ENCODE peak calls at places on chromosomes 12 and 14, in four cellular contexts. One of them, this sample, is unnamed.

GRCh38 chr14:37251778-37252177 is 54.0 kb downstream of the MIPOL1 start:
- DNase-seq in A172: no peak
- DNase-seq in A549: no peak
- DNase-seq in progenitor cell of endocrine pancreas: no peak
- DNase-seq in this sample: no peak

GRCh38 chr12:57459750-57460400 is at the start of gene GLI1:
- DNase-seq in A172: no peak
- DNase-seq in A549: peak; percentile 67
- DNase-seq in progenitor cell of endocrine pancreas: no peak
- DNase-seq in this sample: no peak

GRCh38 chr12:21551811-21552469 is 25.8 kb downstream of the SPX start:
- DNase-seq in A172: no peak
- DNase-seq in A549: no peak
- DNase-seq in progenitor cell of endocrine pancreas: no peak
- DNase-seq in this sample: no peak

GRCh38 chr12:52871291-52871961 is 22.6 kb upstream of the KRT78 start:
- DNase-seq in A172: peak; percentile 89
- DNase-seq in A549: peak; percentile 60
- DNase-seq in progenitor cell of endocrine pancreas: no peak
- DNase-seq in this sample: no peak

GRCh38 chr14:54610051-54610977 is 43.4 kb downstream of the SAMD4A start:
- DNase-seq in A172: no peak
- DNase-seq in A549: no peak
- DNase-seq in progenitor cell of endocrine pancreas: no peak
- DNase-seq in this sample: no peak

GRCh38 chr12:32139064-32139421 is 32.4 kb downstream of the BICD1 start:
- DNase-seq in A172: no peak
- DNase-seq in A549: no peak
- DNase-seq in progenitor cell of endocrine pancreas: no peak
- DNase-seq in this sample: peak; percentile 97

GRCh38 chr14:61750708-61751474 is 11.3 kb upstream of the SNAPC1 start:
- DNase-seq in A172: no peak
- DNase-seq in A549: peak; percentile 76
- DNase-seq in progenitor cell of endocrine pancreas: no peak
- DNase-seq in this sample: peak; percentile 68

GRCh38 chr12:94074216-94074969 is 74.0 kb upstream of the PLXNC1 start:
- DNase-seq in A172: no peak
- DNase-seq in A549: no peak
- DNase-seq in progenitor cell of endocrine pancreas: no peak
- DNase-seq in this sample: no peak

GRCh38 chr14:72608391-72609204 is 285.3 kb downstream of the DPF3 start:
- DNase-seq in A172: peak; percentile 97
- DNase-seq in A549: peak; percentile 77
- DNase-seq in progenitor cell of endocrine pancreas: no peak
- DNase-seq in this sample: no peak

GRCh38 chr12:72307229-72307628 is 35.1 kb downstream of the TRHDE start:
- DNase-seq in A172: no peak
- DNase-seq in A549: no peak
- DNase-seq in progenitor cell of endocrine pancreas: no peak
- DNase-seq in this sample: no peak

GRCh38 chr14:103561381-103562134 is 899 bp downstream of the BAG5 start:
- DNase-seq in A172: no peak
- DNase-seq in A549: no peak
- DNase-seq in progenitor cell of endocrine pancreas: no peak
- DNase-seq in this sample: no peak

GRCh38 chr12:49703647-49704137 is 3.5 kb downstream of the FMNL3 start:
- DNase-seq in A172: peak; percentile 64
- DNase-seq in A549: no peak
- DNase-seq in progenitor cell of endocrine pancreas: no peak
- DNase-seq in this sample: no peak

GRCh38 chr14:61628192-61628591 is 67.1 kb upstream of the HIF1A start:
- DNase-seq in A172: peak; percentile 8
- DNase-seq in A549: no peak
- DNase-seq in progenitor cell of endocrine pancreas: no peak
- DNase-seq in this sample: no peak

GRCh38 chr12:46265734-46266133 is 3.1 kb downstream of the SLC38A1 start:
- DNase-seq in A172: no peak
- DNase-seq in A549: no peak
- DNase-seq in progenitor cell of endocrine pancreas: no peak
- DNase-seq in this sample: peak; percentile 24

GRCh38 chr12:104473374-104473983 is 16.7 kb downstream of the CHST11 start:
- DNase-seq in A172: no peak
- DNase-seq in A549: no peak
- DNase-seq in progenitor cell of endocrine pancreas: no peak
- DNase-seq in this sample: no peak

GRCh38 chr14:106209745-106210144 is 683.4 kb downstream of the TMEM121 start:
- DNase-seq in A172: no peak
- DNase-seq in A549: no peak
- DNase-seq in progenitor cell of endocrine pancreas: no peak
- DNase-seq in this sample: no peak

GRCh38 chr12:44342371-44342770 is 506.5 kb downstream of the TMEM117 start:
- DNase-seq in A172: no peak
- DNase-seq in A549: no peak
- DNase-seq in progenitor cell of endocrine pancreas: no peak
- DNase-seq in this sample: no peak

GRCh38 chr12:100566887-100567637 is 6.4 kb upstream of the GAS2L3 start:
- DNase-seq in A172: no peak
- DNase-seq in A549: no peak
- DNase-seq in progenitor cell of endocrine pancreas: no peak
- DNase-seq in this sample: peak; percentile 75

GRCh38 chr12:110282343-110282860 is 1.4 kb downstream of the ATP2A2 start:
- DNase-seq in A172: no peak
- DNase-seq in A549: no peak
- DNase-seq in progenitor cell of endocrine pancreas: no peak
- DNase-seq in this sample: no peak

GRCh38 chr12:103169-103981 is 36.8 kb downstream of the IQSEC3 start:
- DNase-seq in A172: no peak
- DNase-seq in A549: peak; percentile 20
- DNase-seq in progenitor cell of endocrine pancreas: no peak
- DNase-seq in this sample: no peak

GRCh38 chr12:109735051-109735521 is 21.5 kb downstream of the FAM222A start:
- DNase-seq in A172: no peak
- DNase-seq in A549: no peak
- DNase-seq in progenitor cell of endocrine pancreas: peak; percentile 6
- DNase-seq in this sample: no peak

GRCh38 chr12:101670007-101670671 is 27.3 kb upstream of the CHPT1 start:
- DNase-seq in A172: peak; percentile 19
- DNase-seq in A549: peak; percentile 44
- DNase-seq in progenitor cell of endocrine pancreas: no peak
- DNase-seq in this sample: peak; percentile 16

GRCh38 chr12:124694846-124695497 is 127.6 kb upstream of the NCOR2 start:
- DNase-seq in A172: peak; percentile 92
- DNase-seq in A549: no peak
- DNase-seq in progenitor cell of endocrine pancreas: no peak
- DNase-seq in this sample: no peak

This sample was measured in GM12864.